ENCODE peak calls at places on chromosome 16, in seven cellular contexts. One of them, this sample, is unnamed.

GRCh38 chr16:48536600-48537200 is 73.3 kb downstream of the N4BP1 start:
- DNase-seq in right atrium auricular region: peak
- DNase-seq in AG04449: no peak
- DNase-seq in heart right ventricle: no peak
- DNase-seq in HFF-Myc: no peak
- DNase-seq in mammary epithelial cell: no peak
- DNase-seq in AG09309: no peak
- DNase-seq in this sample: no peak

GRCh38 chr16:12295395-12295794 is 318.9 kb downstream of the SNX29 start:
- DNase-seq in right atrium auricular region: no peak
- DNase-seq in AG04449: no peak
- DNase-seq in heart right ventricle: no peak
- DNase-seq in HFF-Myc: no peak
- DNase-seq in mammary epithelial cell: peak
- DNase-seq in AG09309: no peak
- DNase-seq in this sample: no peak

GRCh38 chr16:1794908-1795666 is 1.6 kb upstream of the IGFALS start:
- DNase-seq in right atrium auricular region: no peak
- DNase-seq in AG04449: no peak
- DNase-seq in heart right ventricle: no peak
- DNase-seq in HFF-Myc: no peak
- DNase-seq in mammary epithelial cell: no peak
- DNase-seq in AG09309: no peak
- DNase-seq in this sample: no peak

GRCh38 chr16:11205754-11206459 is 50.1 kb downstream of the SOCS1 start:
- DNase-seq in right atrium auricular region: no peak
- DNase-seq in AG04449: no peak
- DNase-seq in heart right ventricle: no peak
- DNase-seq in HFF-Myc: no peak
- DNase-seq in mammary epithelial cell: no peak
- DNase-seq in AG09309: no peak
- DNase-seq in this sample: no peak

GRCh38 chr16:70658921-70659320 is 12.6 kb downstream of the IL34 start:
- DNase-seq in right atrium auricular region: no peak
- DNase-seq in AG04449: no peak
- DNase-seq in heart right ventricle: no peak
- DNase-seq in HFF-Myc: no peak
- DNase-seq in mammary epithelial cell: no peak
- DNase-seq in AG09309: no peak
- DNase-seq in this sample: no peak

GRCh38 chr16:424623-425081 is 797 bp upstream of the RAB11FIP3 start:
- DNase-seq in right atrium auricular region: peak
- DNase-seq in AG04449: no peak
- DNase-seq in heart right ventricle: peak
- DNase-seq in HFF-Myc: no peak
- DNase-seq in mammary epithelial cell: no peak
- DNase-seq in AG09309: no peak
- DNase-seq in this sample: no peak

GRCh38 chr16:64167851-64168770 is 953.8 kb downstream of the CDH11 start:
- DNase-seq in right atrium auricular region: no peak
- DNase-seq in AG04449: no peak
- DNase-seq in heart right ventricle: no peak
- DNase-seq in HFF-Myc: no peak
- DNase-seq in mammary epithelial cell: no peak
- DNase-seq in AG09309: no peak
- DNase-seq in this sample: no peak

GRCh38 chr16:1708083-1708767 is 2.2 kb downstream of the MAPK8IP3 start:
- DNase-seq in right atrium auricular region: no peak
- DNase-seq in AG04449: no peak
- DNase-seq in heart right ventricle: no peak
- DNase-seq in HFF-Myc: no peak
- DNase-seq in mammary epithelial cell: no peak
- DNase-seq in AG09309: no peak
- DNase-seq in this sample: no peak

GRCh38 chr16:86834451-86835035 is 256.2 kb downstream of the FOXL1 start:
- DNase-seq in right atrium auricular region: no peak
- DNase-seq in AG04449: peak
- DNase-seq in heart right ventricle: peak
- DNase-seq in HFF-Myc: peak
- DNase-seq in mammary epithelial cell: no peak
- DNase-seq in AG09309: no peak
- DNase-seq in this sample: peak

GRCh38 chr16:49932449-49932848 is 76.5 kb upstream of the ZNF423 start:
- DNase-seq in right atrium auricular region: no peak
- DNase-seq in AG04449: no peak
- DNase-seq in heart right ventricle: no peak
- DNase-seq in HFF-Myc: no peak
- DNase-seq in mammary epithelial cell: no peak
- DNase-seq in AG09309: no peak
- DNase-seq in this sample: no peak

GRCh38 chr16:89707695-89708094 is 6.2 kb upstream of the SPATA2L start:
- DNase-seq in right atrium auricular region: no peak
- DNase-seq in AG04449: no peak
- DNase-seq in heart right ventricle: no peak
- DNase-seq in HFF-Myc: no peak
- DNase-seq in mammary epithelial cell: no peak
- DNase-seq in AG09309: no peak
- DNase-seq in this sample: no peak

GRCh38 chr16:20611350-20611902 is 35.3 kb upstream of the ACSM2B start:
- DNase-seq in right atrium auricular region: no peak
- DNase-seq in AG04449: no peak
- DNase-seq in heart right ventricle: peak
- DNase-seq in HFF-Myc: no peak
- DNase-seq in mammary epithelial cell: no peak
- DNase-seq in AG09309: no peak
- DNase-seq in this sample: no peak

GRCh38 chr16:56848955-56849689 is 15.9 kb upstream of the SLC12A3 start:
- DNase-seq in right atrium auricular region: no peak
- DNase-seq in AG04449: no peak
- DNase-seq in heart right ventricle: no peak
- DNase-seq in HFF-Myc: peak
- DNase-seq in mammary epithelial cell: peak
- DNase-seq in AG09309: no peak
- DNase-seq in this sample: no peak

GRCh38 chr16:85856054-85856453 is 42.9 kb upstream of the IRF8 start:
- DNase-seq in right atrium auricular region: no peak
- DNase-seq in AG04449: no peak
- DNase-seq in heart right ventricle: no peak
- DNase-seq in HFF-Myc: no peak
- DNase-seq in mammary epithelial cell: no peak
- DNase-seq in AG09309: no peak
- DNase-seq in this sample: no peak

GRCh38 chr16:86982347-86982596 is 334.9 kb downstream of the C16orf95 start:
- DNase-seq in right atrium auricular region: no peak
- DNase-seq in AG04449: no peak
- DNase-seq in heart right ventricle: no peak
- DNase-seq in HFF-Myc: no peak
- DNase-seq in mammary epithelial cell: no peak
- DNase-seq in AG09309: no peak
- DNase-seq in this sample: no peak

GRCh38 chr16:1327619-1327947 is 5.9 kb upstream of the BAIAP3 start:
- DNase-seq in right atrium auricular region: no peak
- DNase-seq in AG04449: no peak
- DNase-seq in heart right ventricle: no peak
- DNase-seq in HFF-Myc: no peak
- DNase-seq in mammary epithelial cell: no peak
- DNase-seq in AG09309: no peak
- DNase-seq in this sample: no peak

GRCh38 chr16:70250748-70251650 is 741 bp downstream of the EXOSC6 start:
- DNase-seq in right atrium auricular region: peak
- DNase-seq in AG04449: no peak
- DNase-seq in heart right ventricle: peak
- DNase-seq in HFF-Myc: no peak
- DNase-seq in mammary epithelial cell: peak
- DNase-seq in AG09309: no peak
- DNase-seq in this sample: no peak

GRCh38 chr16:27770271-27771196 is 220.6 kb downstream of the KATNIP start:
- DNase-seq in right atrium auricular region: no peak
- DNase-seq in AG04449: no peak
- DNase-seq in heart right ventricle: no peak
- DNase-seq in HFF-Myc: no peak
- DNase-seq in mammary epithelial cell: no peak
- DNase-seq in AG09309: no peak
- DNase-seq in this sample: no peak

GRCh38 chr16:51542856-51543510 is 391.9 kb upstream of the SALL1 start:
- DNase-seq in right atrium auricular region: no peak
- DNase-seq in AG04449: no peak
- DNase-seq in heart right ventricle: no peak
- DNase-seq in HFF-Myc: no peak
- DNase-seq in mammary epithelial cell: no peak
- DNase-seq in AG09309: no peak
- DNase-seq in this sample: no peak

GRCh38 chr16:85947511-85948509 is 48.8 kb downstream of the IRF8 start:
- DNase-seq in right atrium auricular region: no peak
- DNase-seq in AG04449: no peak
- DNase-seq in heart right ventricle: no peak
- DNase-seq in HFF-Myc: no peak
- DNase-seq in mammary epithelial cell: no peak
- DNase-seq in AG09309: no peak
- DNase-seq in this sample: no peak

GRCh38 chr16:70526403-70526802 is 2.8 kb downstream of the SF3B3 start:
- DNase-seq in right atrium auricular region: no peak
- DNase-seq in AG04449: no peak
- DNase-seq in heart right ventricle: no peak
- DNase-seq in HFF-Myc: no peak
- DNase-seq in mammary epithelial cell: no peak
- DNase-seq in AG09309: no peak
- DNase-seq in this sample: no peak

GRCh38 chr16:606656-607307 is 16.9 kb downstream of the RAB40C start:
- DNase-seq in right atrium auricular region: no peak
- DNase-seq in AG04449: no peak
- DNase-seq in heart right ventricle: no peak
- DNase-seq in HFF-Myc: no peak
- DNase-seq in mammary epithelial cell: no peak
- DNase-seq in AG09309: no peak
- DNase-seq in this sample: no peak

DNA sequence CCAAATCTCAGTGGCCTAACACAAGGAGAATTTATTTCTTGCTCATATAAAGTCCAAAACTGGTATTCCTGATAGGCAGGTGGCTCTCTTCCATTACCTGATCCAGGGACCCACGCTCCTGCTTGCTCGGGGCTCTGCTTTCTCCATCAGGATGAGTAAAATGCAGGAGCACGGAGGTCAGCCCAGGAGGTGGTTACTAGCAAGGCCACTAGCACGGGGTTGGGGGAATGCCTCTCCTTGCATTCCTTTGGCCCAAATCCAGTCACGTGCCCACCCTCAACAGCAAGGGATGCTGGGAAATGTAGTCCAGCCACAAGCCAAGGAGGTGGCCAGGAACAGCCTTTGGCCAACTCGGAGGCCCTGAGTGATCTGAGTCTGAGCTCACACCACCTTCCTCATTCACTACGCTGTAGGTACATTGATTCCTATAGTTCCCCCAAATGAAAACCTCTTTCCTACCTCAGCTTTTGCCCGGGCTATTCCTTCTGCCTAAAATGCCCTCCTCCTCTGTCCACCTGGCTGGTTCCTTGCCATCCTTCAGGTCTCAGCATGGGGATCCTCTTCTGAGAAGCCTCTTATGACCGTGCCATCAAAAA is 38.3 kb upstream of the HAPSTR1 start:
- DNase-seq in right atrium auricular region: peak
- DNase-seq in AG04449: no peak
- DNase-seq in heart right ventricle: peak
- DNase-seq in HFF-Myc: no peak
- DNase-seq in mammary epithelial cell: peak
- DNase-seq in AG09309: no peak
- DNase-seq in this sample: no peak
- H3K4me3 ChIP-seq in right atrium auricular region: no peak
- H3K4me3 ChIP-seq in AG04449: no peak
- H3K4me3 ChIP-seq in heart right ventricle: no peak
- H3K4me3 ChIP-seq in HFF-Myc: no peak
- H3K4me3 ChIP-seq in mammary epithelial cell: no peak
- H3K4me3 ChIP-seq in AG09309: no peak
- H3K4me3 ChIP-seq in this sample: no peak

GRCh38 chr16:74774223-74775139 is at the start of gene FA2H:
- DNase-seq in right atrium auricular region: no peak
- DNase-seq in AG04449: no peak
- DNase-seq in heart right ventricle: peak
- DNase-seq in HFF-Myc: no peak
- DNase-seq in mammary epithelial cell: peak
- DNase-seq in AG09309: no peak
- DNase-seq in this sample: no peak
- H3K4me3 ChIP-seq in right atrium auricular region: peak
- H3K4me3 ChIP-seq in AG04449: no peak
- H3K4me3 ChIP-seq in heart right ventricle: peak
- H3K4me3 ChIP-seq in HFF-Myc: peak
- H3K4me3 ChIP-seq in mammary epithelial cell: peak
- H3K4me3 ChIP-seq in AG09309: no peak
- H3K4me3 ChIP-seq in this sample: peak

GRCh38 chr16:83802559-83802958 is 5.2 kb upstream of the HSBP1 start:
- DNase-seq in right atrium auricular region: no peak
- DNase-seq in AG04449: no peak
- DNase-seq in heart right ventricle: no peak
- DNase-seq in HFF-Myc: no peak
- DNase-seq in mammary epithelial cell: no peak
- DNase-seq in AG09309: no peak
- DNase-seq in this sample: no peak
- H3K4me3 ChIP-seq in right atrium auricular region: peak
- H3K4me3 ChIP-seq in AG04449: peak
- H3K4me3 ChIP-seq in heart right ventricle: peak
- H3K4me3 ChIP-seq in HFF-Myc: no peak
- H3K4me3 ChIP-seq in mammary epithelial cell: no peak
- H3K4me3 ChIP-seq in AG09309: peak
- H3K4me3 ChIP-seq in this sample: peak

GRCh38 chr16:78140818-78141466 is 41.5 kb downstream of the WWOX start:
- DNase-seq in right atrium auricular region: no peak
- DNase-seq in AG04449: no peak
- DNase-seq in heart right ventricle: no peak
- DNase-seq in HFF-Myc: no peak
- DNase-seq in mammary epithelial cell: no peak
- DNase-seq in AG09309: no peak
- DNase-seq in this sample: no peak

GRCh38 chr16:78150233-78150632 is 50.8 kb downstream of the WWOX start:
- DNase-seq in right atrium auricular region: no peak
- DNase-seq in AG04449: no peak
- DNase-seq in heart right ventricle: no peak
- DNase-seq in HFF-Myc: no peak
- DNase-seq in mammary epithelial cell: no peak
- DNase-seq in AG09309: no peak
- DNase-seq in this sample: no peak

GRCh38 chr16:78147846-78148535 is 48.5 kb downstream of the WWOX start:
- DNase-seq in right atrium auricular region: no peak
- DNase-seq in AG04449: no peak
- DNase-seq in heart right ventricle: no peak
- DNase-seq in HFF-Myc: no peak
- DNase-seq in mammary epithelial cell: no peak
- DNase-seq in AG09309: no peak
- DNase-seq in this sample: no peak

GRCh38 chr16:78142784-78143183 is 43.3 kb downstream of the WWOX start:
- DNase-seq in right atrium auricular region: no peak
- DNase-seq in AG04449: no peak
- DNase-seq in heart right ventricle: no peak
- DNase-seq in HFF-Myc: no peak
- DNase-seq in mammary epithelial cell: no peak
- DNase-seq in AG09309: no peak
- DNase-seq in this sample: no peak

DNA sequence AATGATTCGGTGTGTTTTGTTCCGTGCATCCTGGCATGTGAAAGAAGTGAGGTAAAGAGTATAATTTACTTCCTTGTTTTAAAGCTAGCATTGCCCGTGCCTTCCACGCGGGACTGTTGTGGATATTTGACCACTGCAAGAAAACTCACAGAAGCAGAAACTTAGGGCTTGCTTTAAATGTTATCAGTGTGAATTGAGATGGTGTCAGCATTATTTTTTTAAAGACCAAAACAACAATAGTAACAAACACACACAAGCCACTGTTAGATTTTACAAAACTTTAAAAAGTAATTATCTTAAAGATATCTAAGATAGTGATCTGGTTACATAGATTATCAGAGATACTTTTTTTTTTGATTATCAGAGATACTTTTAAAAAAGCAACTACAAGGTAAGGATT is 47.4 kb downstream of the WWOX start:
- DNase-seq in right atrium auricular region: no peak
- DNase-seq in AG04449: no peak
- DNase-seq in heart right ventricle: no peak
- DNase-seq in HFF-Myc: no peak
- DNase-seq in mammary epithelial cell: no peak
- DNase-seq in AG09309: no peak
- DNase-seq in this sample: no peak
- H3K4me3 ChIP-seq in right atrium auricular region: no peak
- H3K4me3 ChIP-seq in AG04449: no peak
- H3K4me3 ChIP-seq in heart right ventricle: no peak
- H3K4me3 ChIP-seq in HFF-Myc: no peak
- H3K4me3 ChIP-seq in mammary epithelial cell: no peak
- H3K4me3 ChIP-seq in AG09309: no peak
- H3K4me3 ChIP-seq in this sample: no peak